ENCODE peak calls at places on chromosome 19, in nine cellular contexts. M is cardiac muscle cell; Y is stimulated activated CD8-positive, alpha-beta memory T cell treated with anti-CD3 and anti-CD28 coated beads, Interleukin-7, amount 100 ng/mL, for 1 hour; F is midbrain; P is skeletal muscle cell; X is heart left ventricle; K is stimulated activated CD4-positive, alpha-beta T cell treated with anti-CD3 and anti-CD28 coated beads, TNF-alpha, amount 100 ng/mL, for 1 hour; N is nephron progenitor cell; B is COR-L47. E is an unnamed sample.

GRCh38 chr19:50551713-50552187 is 16.5 kb downstream of the LRRC4B start:
- DNase-seq in B (no peak), X (no peak), M (peak), P (no peak), Y (no peak), F (peak), K (no peak), N (peak), E (no peak)

GRCh38 chr19:38071647-38072046 is 152.4 kb downstream of the DPF1 start:
- DNase-seq in Y (no peak), B (no peak), N (no peak), F (no peak), K (no peak), X (no peak), P (no peak), M (no peak), E (no peak)

GRCh38 chr19:33282036-33282686 is 20.2 kb downstream of the CEBPA start:
- DNase-seq in M (no peak), B (no peak), N (no peak), P (no peak), F (no peak), K (no peak), X (no peak), Y (no peak), E (no peak)

GRCh38 chr19:35299523-35300339 is 7.8 kb downstream of the MAG start:
- DNase-seq in X (no peak), M (no peak), Y (no peak), P (no peak), B (no peak), F (peak), K (no peak), N (peak), E (no peak)

GRCh38 chr19:49097453-49098288 is 12.4 kb downstream of the SNRNP70 start:
- DNase-seq in M (peak), K (peak), Y (peak), B (peak), X (peak), F (peak), N (peak), P (no peak), E (peak)

GRCh38 chr19:35509018-35509652 is 4.3 kb downstream of the DMKN start:
- DNase-seq in B (no peak), P (no peak), N (peak), F (no peak), M (no peak), X (no peak), Y (no peak), K (no peak), E (no peak)

GRCh38 chr19:30136591-30136990 is 194.6 kb downstream of the URI1 start:
- DNase-seq in F (no peak), N (no peak), K (no peak), P (no peak), Y (no peak), M (no peak), B (no peak), X (no peak), E (no peak)

GRCh38 chr19:51327066-51327985 is 14.6 kb downstream of the VSIG10L start:
- DNase-seq in X (no peak), K (peak), M (peak), B (no peak), N (peak), P (no peak), Y (peak), F (no peak), E (no peak)

GRCh38 chr19:41222240-41222639 is 3.2 kb downstream of the AXL start:
- DNase-seq in P (no peak), B (no peak), M (no peak), Y (no peak), F (peak), N (no peak), K (no peak), X (peak), E (no peak)

GRCh38 chr19:11269408-11269807 is 7.1 kb upstream of the DOCK6 start:
- DNase-seq in F (no peak), M (no peak), X (no peak), P (no peak), Y (no peak), N (no peak), K (no peak), B (no peak), E (no peak)

GRCh38 chr19:37045140-37045539 is 33.1 kb upstream of the ZNF420 start:
- DNase-seq in F (no peak), K (no peak), N (no peak), Y (no peak), P (no peak), X (no peak), M (no peak), B (no peak), E (no peak)

GRCh38 chr19:41646589-41647204 is 19.8 kb upstream of the CEACAM4 start:
- DNase-seq in B (no peak), X (no peak), K (peak), Y (no peak), P (no peak), M (peak), N (peak), F (no peak), E (no peak)

GRCh38 chr19:51124729-51125128 is at the start of gene SIGLEC9:
- DNase-seq in Y (no peak), K (no peak), N (no peak), P (no peak), B (no peak), X (peak), M (no peak), F (no peak), E (no peak)

E was measured in NCI-H1694 treated with DMSO at 0.1 percent for 48 hours.